ENCODE peak calls at places on chromosomes 5 and 9, in seven cellular contexts. I is CD4-positive, alpha-beta memory T cell; J is sigmoid colon; B is ovary; S is uterus; Z is choroid plexus epithelial cell; G is bronchial epithelial cell. F is an unnamed sample.

GRCh38 chr9:127540664-127541041 is 71.4 kb upstream of the STXBP1 start:
- DNase-seq in B (no peak), I (no peak), J (no peak), S (no peak), Z (no peak), G (peak), F (no peak)

GRCh38 chr9:120032639-120033038 is 547.3 kb downstream of the CDK5RAP2 start:
- DNase-seq in S (no peak), Z (no peak), J (no peak), G (no peak), B (no peak), I (no peak), F (no peak)

GRCh38 chr9:89421595-89421994 is 76.3 kb downstream of the SEMA4D start:
- DNase-seq in G (no peak), S (no peak), J (no peak), B (no peak), Z (peak), I (peak), F (no peak)

GRCh38 chr9:93491593-93492232 is 38.3 kb upstream of the FAM120AOS start:
- DNase-seq in Z (peak), S (no peak), J (no peak), G (no peak), B (no peak), I (no peak), F (no peak)

GRCh38 chr5:99077254-99077640 is 148.4 kb upstream of the CHD1 start:
- DNase-seq in Z (no peak), S (no peak), G (no peak), B (no peak), J (no peak), I (no peak), F (no peak)

GRCh38 chr9:127976498-127976897 is 4.3 kb downstream of the EEIG1 start:
- DNase-seq in G (no peak), J (no peak), S (no peak), I (peak), B (no peak), Z (no peak), F (no peak)

GRCh38 chr5:52708463-52708862 is 79.3 kb upstream of the ITGA1 start:
- DNase-seq in J (no peak), G (no peak), S (no peak), B (no peak), I (no peak), Z (peak), F (no peak)

GRCh38 chr9:91978739-91979414 is 28.8 kb upstream of the ROR2 start:
- DNase-seq in J (no peak), B (no peak), S (no peak), Z (peak), G (peak), I (no peak), F (peak)

GRCh38 chr5:175657593-175658271 is at the start of gene HRH2:
- DNase-seq in G (no peak), S (no peak), B (no peak), I (peak), J (no peak), Z (peak), F (no peak)

GRCh38 chr5:161545701-161546462 is 643 bp downstream of the GABRB2 start:
- DNase-seq in I (no peak), B (no peak), G (no peak), S (no peak), Z (no peak), J (no peak), F (no peak)

GRCh38 chr5:140840978-140841962 is at the start of gene PCDHA8:
- DNase-seq in S (no peak), Z (no peak), B (no peak), G (no peak), I (no peak), J (no peak), F (no peak)

GRCh38 chr9:100213730-100214477 is 114.9 kb downstream of the INVS start:
- DNase-seq in B (no peak), G (peak), I (no peak), J (no peak), S (no peak), Z (peak), F (peak)

GRCh38 chr5:95668728-95669127 is 14.1 kb downstream of the SPATA9 start:
- DNase-seq in I (no peak), G (no peak), J (no peak), Z (peak), S (no peak), B (no peak), F (no peak)

GRCh38 chr5:135186662-135187522 is 152.9 kb upstream of the PITX1 start:
- DNase-seq in B (no peak), J (no peak), I (no peak), Z (no peak), S (no peak), G (peak), F (no peak)

GRCh38 chr9:112939418-112939817 is 48.7 kb upstream of the SLC46A2 start:
- DNase-seq in B (no peak), I (no peak), S (no peak), G (peak), J (no peak), Z (no peak), F (no peak)

GRCh38 chr9:81627481-81627880 is 61.9 kb downstream of the TLE1 start:
- DNase-seq in S (no peak), J (no peak), B (no peak), Z (no peak), I (no peak), G (peak), F (no peak)

GRCh38 chr5:39761199-39761580 is 336.4 kb upstream of the DAB2 start:
- DNase-seq in B (no peak), J (no peak), S (no peak), G (no peak), Z (no peak), I (no peak), F (no peak)

GRCh38 chr5:56161927-56162326 is 71.2 kb downstream of the ANKRD55 start:
- DNase-seq in I (peak), G (no peak), J (no peak), Z (no peak), B (no peak), S (no peak), F (no peak)

GRCh38 chr9:105881654-105882349 is 187.5 kb downstream of the TMEM38B start:
- DNase-seq in J (no peak), I (peak), G (peak), B (peak), S (peak), Z (peak), F (peak)

GRCh38 chr9:124353811-124354274 is 61.4 kb downstream of the PSMB7 start:
- DNase-seq in Z (peak), J (peak), G (peak), I (no peak), S (no peak), B (no peak), F (peak)

GRCh38 chr9:110753734-110754231 is 85.2 kb downstream of the MUSK start:
- DNase-seq in G (peak), B (no peak), S (no peak), Z (peak), J (no peak), I (no peak), F (peak)

GRCh38 chr9:93654351-93654961 is 78.1 kb downstream of the PHF2 start:
- DNase-seq in S (no peak), Z (no peak), G (no peak), J (peak), I (no peak), B (peak), F (no peak)

GRCh38 chr5:531101-531748 is 7.0 kb upstream of the SLC9A3 start:
- DNase-seq in Z (no peak), I (no peak), S (no peak), G (no peak), B (peak), J (no peak), F (no peak)

GRCh38 chr5:73733219-73733618 is 107.2 kb downstream of the ARHGEF28 start:
- DNase-seq in G (no peak), I (no peak), J (no peak), Z (peak), S (no peak), B (peak), F (no peak)

GRCh38 chr9:72039532-72039931 is 20.9 kb downstream of the C9orf57 start:
- DNase-seq in B (no peak), I (no peak), Z (no peak), J (no peak), G (no peak), S (no peak), F (no peak)

GRCh38 chr9:136742640-136743391 is at the start of gene LCN10:
- DNase-seq in B (no peak), S (no peak), I (no peak), G (no peak), J (no peak), Z (no peak), F (no peak)

DNA sequence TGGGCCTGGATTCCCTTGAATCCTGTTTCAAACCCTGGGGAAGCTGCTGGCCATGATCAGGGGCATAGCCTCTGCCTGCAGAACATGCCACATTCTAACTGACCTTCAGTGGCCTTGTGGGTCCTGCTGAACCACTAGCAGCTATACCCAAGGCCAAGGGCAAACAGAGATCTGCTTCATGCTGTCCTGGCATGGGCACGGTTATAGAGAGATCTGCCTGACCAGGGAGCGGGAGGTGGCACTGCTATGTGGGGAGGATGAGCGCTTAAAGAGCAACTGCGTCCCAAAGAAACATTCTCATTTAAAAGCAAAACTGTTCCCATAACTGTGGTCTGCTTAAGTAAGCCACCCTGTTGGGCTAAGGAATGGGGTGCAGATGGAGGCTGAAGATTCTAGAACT is 36.5 kb upstream of the SYNPO start:
- DNase-seq in S (no peak), J (no peak), I (no peak), B (no peak), G (no peak), Z (no peak), F (no peak)
- H3K4me3 ChIP-seq in S (no peak), J (no peak), I (no peak), B (no peak), G (no peak), Z (no peak), F (no peak)

DNA sequence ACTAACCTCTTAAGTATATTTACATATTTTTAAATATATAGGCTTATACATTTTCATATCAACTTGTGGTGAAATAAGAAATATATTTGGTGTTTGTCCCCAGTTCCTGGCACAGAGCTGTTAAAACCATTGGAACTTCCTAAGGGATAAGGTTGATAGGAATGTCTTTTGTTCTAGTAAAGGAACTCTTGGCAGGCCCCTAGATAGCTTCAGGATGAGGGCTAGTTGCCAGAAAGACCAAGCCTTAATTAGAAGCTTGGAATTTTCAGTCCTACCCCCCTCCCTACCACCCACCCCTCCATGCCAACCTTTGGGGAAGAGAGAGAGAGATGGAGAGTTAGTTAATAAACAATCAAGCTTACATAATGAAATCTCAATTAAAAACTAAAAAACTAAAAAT is 638.6 kb upstream of the ACO1 start:
- DNase-seq in B (no peak), G (no peak), J (no peak), Z (no peak), I (no peak), S (no peak), F (no peak)
- H3K4me3 ChIP-seq in B (no peak), G (no peak), J (no peak), Z (no peak), I (no peak), S (no peak), F (no peak)

DNA sequence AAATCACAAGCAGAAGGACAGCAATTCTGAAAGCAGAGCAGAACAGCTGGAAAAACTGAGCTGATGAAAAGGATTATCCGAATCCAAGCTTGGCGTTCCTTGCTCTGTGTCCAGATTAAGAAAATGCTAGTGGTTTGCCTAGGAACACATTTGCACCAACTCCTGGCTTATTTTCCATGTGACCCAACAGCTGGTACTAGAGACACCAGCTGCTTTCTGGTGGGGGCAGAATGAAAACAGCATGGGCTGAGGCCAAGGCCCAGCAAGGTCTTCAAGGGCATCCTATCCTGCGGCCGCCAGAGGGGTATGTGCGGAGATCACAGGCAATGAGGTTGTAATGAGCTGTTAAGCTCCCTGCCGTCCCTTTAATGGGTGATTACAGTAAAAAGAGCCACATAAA is 131.4 kb downstream of the DOCK8 start:
- DNase-seq in G (no peak), B (peak), Z (no peak), J (no peak), I (no peak), S (no peak), F (peak)
- H3K4me3 ChIP-seq in G (no peak), B (no peak), Z (no peak), J (no peak), I (no peak), S (no peak), F (no peak)

GRCh38 chr5:71454913-71455312 is 538 bp upstream of the BDP1 start:
- DNase-seq in I (no peak), J (no peak), G (no peak), Z (no peak), B (peak), S (no peak), F (no peak)
- H3K4me3 ChIP-seq in I (peak), J (peak), G (no peak), Z (peak), B (peak), S (peak), F (peak)

GRCh38 chr5:68222310-68222709 is 6.8 kb downstream of the PIK3R1 start:
- DNase-seq in I (no peak), S (no peak), J (no peak), B (no peak), Z (no peak), G (no peak), F (no peak)
- H3K4me3 ChIP-seq in I (no peak), S (no peak), J (peak), B (no peak), Z (no peak), G (no peak), F (no peak)

GRCh38 chr9:4815381-4815956 is 22.7 kb downstream of the RCL1 start:
- DNase-seq in S (no peak), G (no peak), Z (no peak), B (no peak), J (no peak), I (no peak), F (no peak)
- H3K4me3 ChIP-seq in S (no peak), G (no peak), Z (no peak), B (no peak), J (no peak), I (no peak), F (no peak)

GRCh38 chr5:125499969-125500368 is 753.5 kb upstream of the ZNF608 start:
- DNase-seq in I (no peak), J (no peak), S (no peak), Z (no peak), B (no peak), G (no peak), F (no peak)
- H3K4me3 ChIP-seq in I (no peak), J (no peak), S (no peak), Z (no peak), B (no peak), G (no peak), F (no peak)

DNA sequence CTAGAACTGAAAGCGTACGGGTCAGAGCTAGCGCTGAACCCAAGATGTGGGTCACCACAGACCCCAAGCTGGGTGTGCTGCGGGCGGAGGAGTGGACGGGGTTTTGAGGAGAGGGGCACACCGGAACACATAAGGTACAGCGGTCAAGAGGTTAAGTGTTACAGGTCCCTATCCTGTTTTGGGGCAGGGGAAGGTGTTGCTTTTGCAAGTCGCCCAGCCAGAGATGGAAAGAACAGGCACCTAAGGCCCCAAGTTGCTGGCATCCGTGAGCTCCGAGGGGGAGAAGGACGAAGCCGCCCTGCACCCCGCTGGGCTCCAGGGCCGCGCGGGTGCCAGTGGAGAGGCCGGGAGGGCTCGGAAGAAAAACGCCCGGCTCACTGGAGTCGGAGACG is 859 bp downstream of the GNA14 start:
- DNase-seq in S (peak), I (no peak), Z (no peak), G (no peak), J (no peak), B (no peak), F (no peak)
- H3K4me3 ChIP-seq in S (peak), I (no peak), Z (peak), G (no peak), J (peak), B (peak), F (no peak)

F was measured in skeletal muscle cell.